ENCODE peak calls at places on chromosomes 2 and 18, in nine cellular contexts. R is Peyer's patch, F is ovary, V is heart left ventricle, M is stomach, N is upper lobe of left lung, L is body of pancreas, Y is HCT116, W is breast epithelium. Q is an unnamed sample.

GRCh38 chr18:22674300-22674699 is 256.6 kb upstream of the CTAGE1 start:
- DNase-seq in R (no peak), F (no peak), V (no peak), M (no peak), N (no peak), L (no peak), Y (peak; percentile 7), W (no peak), Q (peak; percentile 83)

GRCh38 chr2:45643095-45643494 is 8.4 kb upstream of the PRKCE start:
- DNase-seq in R (peak; percentile 52), F (no peak), V (no peak), M (no peak), N (no peak), L (peak; percentile 19), Y (no peak), W (no peak), Q (no peak)

GRCh38 chr2:43818761-43819160 is 19.9 kb downstream of the ABCG5 start:
- DNase-seq in R (peak; percentile 79), F (no peak), V (no peak), M (peak; percentile 66), N (peak; percentile 56), L (peak; percentile 23), Y (peak; percentile 10), W (no peak), Q (peak; percentile 79)

GRCh38 chr2:30710461-30710860 is 96.8 kb downstream of the CAPN13 start:
- DNase-seq in R (no peak), F (no peak), V (no peak), M (no peak), N (no peak), L (no peak), Y (no peak), W (no peak), Q (no peak)

GRCh38 chr2:230230087-230230486 is 4.6 kb downstream of the SP140 start:
- DNase-seq in R (no peak), F (no peak), V (no peak), M (no peak), N (peak; percentile 25), L (no peak), Y (no peak), W (no peak), Q (no peak)

GRCh38 chr18:62984656-62985315 is 269.4 kb downstream of the PHLPP1 start:
- DNase-seq in R (no peak), F (no peak), V (no peak), M (no peak), N (no peak), L (no peak), Y (no peak), W (no peak), Q (no peak)

GRCh38 chr18:23036611-23037259 is 98.5 kb upstream of the CABLES1 start:
- DNase-seq in R (no peak), F (no peak), V (no peak), M (no peak), N (no peak), L (no peak), Y (no peak), W (no peak), Q (no peak)

GRCh38 chr2:120305296-120305695 is 40.6 kb upstream of the INHBB start:
- DNase-seq in R (no peak), F (no peak), V (no peak), M (peak; percentile 5), N (no peak), L (no peak), Y (no peak), W (no peak), Q (no peak)

GRCh38 chr2:85243101-85244072 is 84.4 kb downstream of the TGOLN2 start:
- DNase-seq in R (no peak), F (no peak), V (peak; percentile 79), M (peak; percentile 38), N (peak; percentile 60), L (peak; percentile 77), Y (no peak), W (no peak), Q (no peak)

GRCh38 chr18:11004294-11004693 is 145.1 kb downstream of the PIEZO2 start:
- DNase-seq in R (no peak), F (no peak), V (no peak), M (no peak), N (no peak), L (no peak), Y (no peak), W (no peak), Q (no peak)

GRCh38 chr2:134307334-134307733 is 53.5 kb downstream of the MGAT5 start:
- DNase-seq in R (no peak), F (no peak), V (no peak), M (no peak), N (no peak), L (no peak), Y (no peak), W (no peak), Q (no peak)

GRCh38 chr2:182650704-182651103 is 65.4 kb upstream of the DNAJC10 start:
- DNase-seq in R (no peak), F (no peak), V (no peak), M (no peak), N (no peak), L (no peak), Y (peak; percentile 40), W (no peak), Q (no peak)

GRCh38 chr2:74876081-74876886 is 42.4 kb downstream of the HK2 start:
- DNase-seq in R (no peak), F (peak; percentile 52), V (no peak), M (no peak), N (no peak), L (peak; percentile 39), Y (no peak), W (no peak), Q (peak; percentile 51)

GRCh38 chr2:101533611-101534601 is 59.0 kb upstream of the RFX8 start:
- DNase-seq in R (no peak), F (no peak), V (no peak), M (no peak), N (no peak), L (no peak), Y (no peak), W (no peak), Q (no peak)

GRCh38 chr2:109053716-109054115 is 64.7 kb upstream of the EDAR start:
- DNase-seq in R (no peak), F (no peak), V (no peak), M (no peak), N (no peak), L (no peak), Y (no peak), W (no peak), Q (no peak)

GRCh38 chr2:196096264-196096663 is 27.6 kb upstream of the DNAH7 start:
- DNase-seq in R (no peak), F (no peak), V (no peak), M (no peak), N (no peak), L (no peak), Y (no peak), W (no peak), Q (no peak)

GRCh38 chr18:67265464-67266245 is 250.9 kb downstream of the DSEL start:
- DNase-seq in R (no peak), F (no peak), V (no peak), M (no peak), N (no peak), L (no peak), Y (no peak), W (no peak), Q (no peak)

GRCh38 chr2:70118798-70119454 is 31.6 kb downstream of the PCBP1 start:
- DNase-seq in R (no peak), F (no peak), V (no peak), M (no peak), N (no peak), L (no peak), Y (no peak), W (no peak), Q (peak; percentile 40)

GRCh38 chr18:595068-595467 is 1.7 kb upstream of the CLUL1 start:
- DNase-seq in R (no peak), F (no peak), V (no peak), M (no peak), N (no peak), L (no peak), Y (no peak), W (no peak), Q (no peak)
- H3K27me3 ChIP-seq in R (no peaks in the 10 kb centered on the region), F (no peaks in the 10 kb centered on the region), V (peaks cover 39% of the 10 kb centered on the region), M (peaks cover 16% of the 10 kb centered on the region), N (no peaks in the 10 kb centered on the region), L (no peaks in the 10 kb centered on the region), Y (no peaks in the 10 kb centered on the region), W (no peaks in the 10 kb centered on the region), Q (peaks cover 22% of the 10 kb centered on the region)

DNA sequence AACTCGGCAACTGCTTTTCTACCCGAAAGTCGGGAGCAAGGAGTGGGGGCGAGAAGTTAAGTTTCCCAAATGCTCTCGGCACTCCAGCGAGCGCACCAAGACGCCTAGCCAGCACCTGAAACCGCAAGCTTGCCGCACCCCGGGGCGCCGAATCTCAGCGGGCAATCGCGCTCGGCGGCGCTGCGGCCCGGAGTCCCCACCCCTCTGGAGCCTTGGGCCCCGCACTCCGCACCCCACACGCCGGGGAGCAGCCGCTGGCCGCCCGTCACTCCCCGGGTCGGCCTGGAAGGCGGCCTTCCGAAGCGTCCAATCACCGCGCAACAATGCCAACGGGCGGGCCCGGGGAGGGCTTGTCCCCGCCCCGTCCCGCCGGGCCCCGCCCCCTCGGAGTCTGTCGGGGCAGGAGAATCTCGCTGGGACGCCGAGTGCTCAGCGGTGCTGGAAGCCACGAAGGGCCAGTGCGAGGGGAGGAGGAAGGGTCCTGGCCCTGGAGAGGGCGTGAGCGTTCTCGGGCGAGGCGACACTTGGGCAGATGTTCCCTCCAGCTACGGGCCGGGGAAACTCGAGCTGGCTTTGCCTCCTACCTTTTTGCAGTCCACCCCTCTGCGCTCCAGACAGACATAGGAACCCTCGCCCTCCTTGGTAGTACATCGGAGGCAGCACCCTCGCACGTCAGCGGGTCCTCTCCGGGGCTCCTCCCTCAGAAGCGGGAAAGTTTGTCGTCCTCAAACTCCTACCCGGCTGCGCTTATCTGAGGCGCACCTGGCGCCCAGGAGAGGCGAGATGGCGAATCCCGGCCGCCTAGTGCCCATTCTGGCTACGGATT is 1.1 kb upstream of the ZBTB7C start:
- DNase-seq in R (peak; percentile 96), F (peak; percentile 94), V (peak; percentile 96), M (peak; percentile 94), N (peak; percentile 93), L (peak; percentile 89), Y (peak; percentile 67), W (peak; percentile 89), Q (peak; percentile 94)
- TF ChIP-seq POLR2A in R (no peak), F (peak; percentile 4), V (no peak), M (no peak), N (peak; percentile 64), L (no peak), Y (no peak), W (no peak), Q (peak; percentile 51)

DNA sequence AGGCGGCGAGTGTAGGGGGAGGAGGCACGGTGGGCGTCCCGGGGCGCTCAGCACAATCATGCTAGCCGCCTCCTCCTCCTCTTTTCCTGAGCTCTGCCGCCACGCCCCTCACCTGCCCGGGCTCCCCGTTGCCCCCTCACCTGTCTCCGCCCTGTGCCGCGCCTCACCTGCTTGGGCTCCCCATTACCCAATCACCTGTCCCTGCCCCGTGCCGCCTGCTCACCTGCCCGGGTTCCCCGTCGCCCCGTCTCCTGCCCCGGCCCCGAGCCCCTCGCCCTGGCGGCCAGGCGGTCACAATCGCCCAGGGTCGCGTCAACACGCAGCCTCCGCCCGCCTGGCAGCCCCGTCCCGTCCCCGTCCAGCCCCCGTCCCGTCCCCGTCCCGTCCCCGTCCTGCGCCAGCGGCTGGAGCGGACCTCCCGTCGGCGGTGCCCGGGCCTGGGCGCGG is at the start of gene DCDC2C:
- DNase-seq in R (no peak), F (no peak), V (no peak), M (no peak), N (no peak), L (no peak), Y (no peak), W (no peak), Q (no peak)
- H3K27me3 ChIP-seq in R (no peaks in the 10 kb centered on the region), F (no peaks in the 10 kb centered on the region), V (peaks cover 51% of the 10 kb centered on the region), M (peaks cover 55% of the 10 kb centered on the region), N (peaks cover 14% of the 10 kb centered on the region), L (no peaks in the 10 kb centered on the region), Y (peaks cover 11% of the 10 kb centered on the region), W (peaks cover 29% of the 10 kb centered on the region), Q (peaks cover 12% of the 10 kb centered on the region)

GRCh38 chr18:76492669-76493212 is 2.3 kb downstream of the ZNF516 start:
- DNase-seq in R (peak; percentile 99), F (peak; percentile 100), V (peak; percentile 100), M (peak; percentile 99), N (peak; percentile 99), L (peak; percentile 99), Y (peak; percentile 97), W (peak; percentile 97), Q (peak; percentile 100)
- TF ChIP-seq POLR2A in R (peak; percentile 26), F (peak; percentile 62), V (no peak), M (no peak), N (peak; percentile 25), L (no peak), Y (peak; percentile 53), W (no peak), Q (peak; percentile 75)